ENCODE peak calls at places on chromosomes 11 and 22, in seven cellular contexts. K is K562, M is GM12891, N is H1, W is GM12892, R is SK-N-SH, T is HepG2. Z is an unnamed sample.

GRCh38 chr11:33543823-33544222 is 156.8 kb downstream of the C11orf91 start:
- DNase-seq in K (no peak), M (no peak), N (no peak), W (no peak), R (no peak), T (no peak), Z (no peak)

GRCh38 chr11:7905961-7906429 is 25.1 kb downstream of the OR10A6 start:
- DNase-seq in K (no peak), M (no peak), N (no peak), W (no peak), R (no peak), T (no peak), Z (no peak)

GRCh38 chr11:69217276-69218105 is 61.8 kb downstream of the SMIM38 start:
- DNase-seq in K (no peak), M (no peak), N (peak), W (no peak), R (peak), T (no peak), Z (no peak)

GRCh38 chr22:46602025-46602424 is 18.2 kb upstream of the GRAMD4 start:
- DNase-seq in K (no peak), M (no peak), N (no peak), W (no peak), R (no peak), T (no peak), Z (no peak)

GRCh38 chr11:131845255-131845654 is 474.8 kb downstream of the NTM start:
- DNase-seq in K (no peak), M (no peak), N (peak), W (no peak), R (no peak), T (no peak), Z (no peak)

GRCh38 chr22:29306830-29307657 is 594 bp downstream of the GAS2L1 start:
- DNase-seq in K (peak), M (peak), N (no peak), W (peak), R (peak), T (peak), Z (no peak)

GRCh38 chr11:1528710-1529109 is 42.1 kb upstream of the MOB2 start:
- DNase-seq in K (no peak), M (no peak), N (no peak), W (no peak), R (no peak), T (no peak), Z (no peak)

GRCh38 chr11:69005631-69006368 is 7.2 kb downstream of the MRGPRF start:
- DNase-seq in K (no peak), M (no peak), N (no peak), W (no peak), R (no peak), T (no peak), Z (no peak)

GRCh38 chr22:21593406-21594232 is 26.1 kb downstream of the UBE2L3 start:
- DNase-seq in K (peak), M (no peak), N (peak), W (no peak), R (peak), T (peak), Z (no peak)

GRCh38 chr11:92869716-92870115 is 99.7 kb upstream of the MTNR1B start:
- DNase-seq in K (no peak), M (no peak), N (no peak), W (no peak), R (no peak), T (peak), Z (no peak)

GRCh38 chr11:92861641-92862040 is 107.8 kb upstream of the MTNR1B start:
- DNase-seq in K (no peak), M (no peak), N (no peak), W (no peak), R (no peak), T (no peak), Z (no peak)

GRCh38 chr11:92866679-92867282 is 102.7 kb upstream of the MTNR1B start:
- DNase-seq in K (no peak), M (no peak), N (no peak), W (no peak), R (no peak), T (no peak), Z (no peak)

GRCh38 chr11:92867913-92868619 is 101.4 kb upstream of the MTNR1B start:
- DNase-seq in K (no peak), M (no peak), N (no peak), W (no peak), R (no peak), T (no peak), Z (no peak)

DNA sequence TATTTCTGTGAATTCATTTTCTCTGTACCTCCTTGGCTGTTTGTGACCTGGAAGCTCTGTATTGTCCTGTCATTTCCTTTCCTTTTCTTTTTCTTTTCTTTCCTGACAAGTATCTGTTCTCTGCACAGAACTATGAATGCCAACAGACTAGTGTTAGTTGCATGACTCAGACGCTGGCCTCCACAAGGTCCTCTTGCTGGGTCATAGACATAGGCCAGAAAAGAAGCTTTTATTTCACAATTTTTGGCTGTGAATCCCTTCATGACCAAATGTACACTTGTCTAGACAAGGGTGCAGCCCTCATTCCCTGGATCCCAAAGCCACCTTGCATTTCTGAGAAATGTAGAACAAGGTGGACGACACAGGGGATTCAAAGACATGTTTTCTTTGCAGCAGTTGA is 104.1 kb upstream of the MTNR1B start:
- DNase-seq in K (no peak), M (no peak), N (no peak), W (no peak), R (no peak), T (no peak), Z (no peak)
- TF ChIP-seq TAF1 in K (no peak), M (no peak), N (no peak), W (no peak), R (no peak), T (no peak), Z (no peak)

GRCh38 chr22:42964994-42965699 is 49.8 kb downstream of the PACSIN2 start:
- DNase-seq in K (no peak), M (no peak), N (no peak), W (no peak), R (no peak), T (peak), Z (no peak)
- TF ChIP-seq TAF1 in K (no peak), M (no peak), N (no peak), W (no peak), R (no peak), T (no peak), Z (no peak)

GRCh38 chr22:44092636-44093220 is 68.6 kb downstream of the PARVB start:
- DNase-seq in K (no peak), M (no peak), N (no peak), W (no peak), R (no peak), T (peak), Z (no peak)
- TF ChIP-seq TAF1 in K (no peak), M (no peak), N (no peak), W (no peak), R (no peak), T (no peak), Z (no peak)

GRCh38 chr11:66891849-66892660 is 35.2 kb downstream of the LRFN4 start:
- DNase-seq in K (peak), M (peak), N (no peak), W (peak), R (no peak), T (peak), Z (peak)
- TF ChIP-seq TAF1 in K (peak), M (no peak), N (no peak), W (no peak), R (no peak), T (no peak), Z (no peak)

Z was measured in GM12878.